ENCODE peak calls at places on chromosomes 13 and 19, in six cellular contexts. Z, R, E, V, A and T are unnamed samples.

GRCh38 chr19:49654581-49654980 is 11.1 kb downstream of the IRF3 start:
- DNase-seq in Z (no peak), R (no peak), E (no peak), V (no peak), A (no peak), T (no peak)

GRCh38 chr19:31598730-31599238 is 249.5 kb upstream of the TSHZ3 start:
- DNase-seq in Z (no peak), R (no peak), E (no peak), V (no peak), A (no peak), T (no peak)

GRCh38 chr19:55553217-55554182 is 8.2 kb upstream of the SBK3 start:
- DNase-seq in Z (no peak), R (no peak), E (no peak), V (no peak), A (no peak), T (no peak)

GRCh38 chr19:49422407-49423277 is 599 bp downstream of the PTH2 start:
- DNase-seq in Z (peak), R (peak), E (no peak), V (no peak), A (peak), T (no peak)

GRCh38 chr13:99429670-99430069 is 71.6 kb upstream of the TM9SF2 start:
- DNase-seq in Z (no peak), R (peak), E (no peak), V (no peak), A (no peak), T (no peak)

GRCh38 chr13:101545521-101545920 is 93.0 kb downstream of the ITGBL1 start:
- DNase-seq in Z (no peak), R (no peak), E (no peak), V (no peak), A (no peak), T (no peak)

GRCh38 chr19:43809762-43810696 is 7.8 kb upstream of the LYPD5 start:
- DNase-seq in Z (peak), R (no peak), E (no peak), V (no peak), A (no peak), T (no peak)

GRCh38 chr13:31276386-31276785 is 76.6 kb downstream of the B3GLCT start:
- DNase-seq in Z (no peak), R (no peak), E (no peak), V (no peak), A (no peak), T (no peak)

GRCh38 chr19:42285546-42285945 is 16.4 kb upstream of the PRR19 start:
- DNase-seq in Z (no peak), R (no peak), E (no peak), V (peak), A (no peak), T (no peak)

GRCh38 chr13:74978596-74978995 is 503.4 kb downstream of the TBC1D4 start:
- DNase-seq in Z (no peak), R (no peak), E (no peak), V (no peak), A (no peak), T (no peak)

GRCh38 chr19:10553943-10554381 is 10.3 kb downstream of the ATG4D start:
- DNase-seq in Z (no peak), R (peak), E (no peak), V (no peak), A (peak), T (no peak)